ENCODE peak calls at places on chromosomes 12 and 14, in five cellular contexts. Y is activated naive CD8-positive, alpha-beta T cell treated with anti-CD3 and anti-CD28 coated beads for 36 hours; Z is NCI-H1694 treated with DMSO at 0.1 percent for 48 hours; A is uterus; D is hepatic stellate cell. K is an unnamed sample.

GRCh38 chr12:49941556-49942511 is 8.7 kb upstream of the AQP2 start:
- DNase-seq in D (no peak), A (no peak), Y (no peak), Z (peak; percentile 18), K (no peak)

GRCh38 chr12:14403711-14404164 is 38.3 kb downstream of the ATF7IP start:
- DNase-seq in D (peak; percentile 44), Y (no peak), Z (peak; percentile 84), A (no peak), K (peak; percentile 39)

GRCh38 chr14:104942586-104942985 is 17.9 kb downstream of the PLD4 start:
- DNase-seq in Y (no peak), D (no peak), Z (no peak), A (no peak), K (no peak)

GRCh38 chr14:95487669-95488084 is 28.8 kb downstream of the SYNE3 start:
- DNase-seq in Y (no peak), D (no peak), Z (no peak), A (no peak), K (no peak)

GRCh38 chr14:69539631-69540410 is 34.9 kb downstream of the CCDC177 start:
- DNase-seq in Y (no peak), Z (no peak), D (no peak), A (no peak), K (peak; percentile 46)

GRCh38 chr14:96168581-96168980 is 36.1 kb upstream of the BDKRB2 start:
- DNase-seq in A (no peak), D (no peak), Y (no peak), Z (no peak), K (no peak)

GRCh38 chr14:62667515-62667914 is 377.7 kb downstream of the KCNH5 start:
- DNase-seq in A (no peak), Y (no peak), Z (no peak), D (no peak), K (no peak)

GRCh38 chr12:121465921-121466799 is 66.2 kb downstream of the RNF34 start:
- DNase-seq in A (no peak), D (peak; percentile 44), Z (peak; percentile 11), Y (peak; percentile 62), K (peak; percentile 64)

GRCh38 chr12:6053541-6053940 is 70.9 kb downstream of the VWF start:
- DNase-seq in Z (no peak), D (peak; percentile 90), A (no peak), Y (no peak), K (peak; percentile 61)

GRCh38 chr12:104699489-104700194 is 242.9 kb downstream of the CHST11 start:
- DNase-seq in D (peak; percentile 22), Y (no peak), A (no peak), Z (no peak), K (no peak)

GRCh38 chr12:119372540-119372939 is 38.0 kb downstream of the CCDC60 start:
- DNase-seq in A (no peak), D (no peak), Z (no peak), Y (no peak), K (no peak)

GRCh38 chr12:84035766-84036165 is 876.8 kb downstream of the SLC6A15 start:
- DNase-seq in A (no peak), Z (no peak), Y (no peak), D (no peak), K (no peak)

GRCh38 chr12:66418908-66419307 is 116.6 kb downstream of the HELB start:
- DNase-seq in D (no peak), Y (no peak), A (no peak), Z (no peak), K (no peak)

GRCh38 chr12:105561981-105562726 is 231.7 kb downstream of the C12orf75 start:
- DNase-seq in Z (no peak), Y (no peak), A (peak; percentile 73), D (no peak), K (peak; percentile 80)

GRCh38 chr14:25108959-25109358 is 59.0 kb upstream of the STXBP6 start:
- DNase-seq in Z (no peak), Y (no peak), D (no peak), A (no peak), K (no peak)

GRCh38 chr12:58148405-58148804 is 207.0 kb downstream of the ATP23 start:
- DNase-seq in Y (no peak), D (no peak), Z (peak; percentile 86), A (no peak), K (no peak)

GRCh38 chr12:31773223-31773750 is 44.5 kb upstream of the AMN1 start:
- DNase-seq in A (peak; percentile 28), Y (no peak), Z (no peak), D (no peak), K (no peak)

GRCh38 chr14:100140452-100141132 is 18.9 kb downstream of the DEGS2 start:
- DNase-seq in D (no peak), Y (no peak), A (no peak), Z (no peak), K (no peak)

GRCh38 chr14:96197163-96197852 is 7.3 kb upstream of the BDKRB2 start:
- DNase-seq in Z (no peak), Y (no peak), D (no peak), A (no peak), K (no peak)

GRCh38 chr14:92645841-92646478 is 102.5 kb downstream of the LGMN start:
- DNase-seq in D (peak; percentile 48), A (no peak), Z (no peak), Y (no peak), K (peak; percentile 41)

GRCh38 chr12:89278862-89279261 is 73.4 kb downstream of the DUSP6 start:
- DNase-seq in Z (no peak), Y (no peak), D (no peak), A (no peak), K (no peak)

GRCh38 chr12:109444263-109444662 is 32.8 kb downstream of the KCTD10 start:
- DNase-seq in A (no peak), D (no peak), Y (no peak), Z (no peak), K (no peak)

GRCh38 chr12:125249932-125250331 is 184.7 kb downstream of the AACS start:
- DNase-seq in Y (no peak), D (no peak), Z (no peak), A (no peak), K (no peak)

GRCh38 chr14:68759017-68759569 is 33.8 kb downstream of the ZFP36L1 start:
- DNase-seq in D (no peak), A (no peak), Y (no peak), Z (no peak), K (no peak)

GRCh38 chr12:52184813-52185212 is 7.0 kb downstream of the KRT80 start:
- DNase-seq in A (no peak), D (no peak), Z (no peak), Y (no peak), K (no peak)

GRCh38 chr14:89869606-89870005 is 84.9 kb downstream of the EFCAB11 start:
- DNase-seq in Y (no peak), Z (no peak), A (no peak), D (no peak), K (no peak)

GRCh38 chr12:6765634-6766581 is at the start of gene PTMS:
- DNase-seq in D (peak; percentile 83), Z (peak; percentile 97), Y (peak; percentile 42), A (peak; percentile 93), K (peak; percentile 87)

GRCh38 chr14:29126361-29126760 is 359.8 kb downstream of the FOXG1 start:
- DNase-seq in D (no peak), Z (no peak), A (no peak), Y (no peak), K (peak; percentile 2)